ENCODE peak calls at places on chromosomes 11 and 22, in six cellular contexts. J is germinal center; S is ELR; H is activated CD4-positive, alpha-beta memory T cell treated with anti-CD3 and anti-CD28 coated beads, Interleukin-2, amount 10 ng/mL, durations not matched to agents 7 days and 5 days; Y is NCI-H146; N is caudate nucleus. B is an unnamed sample.

GRCh38 chr11:129442171-129442570 is 66.5 kb downstream of the BARX2 start:
- DNase-seq in N (no peak), Y (no peak), S (no peak), J (no peak), H (no peak), B (no peak)

GRCh38 chr22:45995405-45996101 is 18.6 kb upstream of the WNT7B start:
- DNase-seq in Y (no peak), J (no peak), H (no peak), S (no peak), N (no peak), B (no peak)

GRCh38 chr11:58742981-58743880 is 11.5 kb upstream of the GLYAT start:
- DNase-seq in N (no peak), H (no peak), S (peak; percentile 3), Y (no peak), J (no peak), B (no peak)

GRCh38 chr11:63937713-63938480 is 905 bp upstream of the NAA40 start:
- DNase-seq in H (peak; percentile 30), N (no peak), Y (peak; percentile 65), S (no peak), J (peak; percentile 76), B (no peak)

GRCh38 chr11:65655570-65656332 is 7.0 kb downstream of the RELA start:
- DNase-seq in J (no peak), N (no peak), H (no peak), Y (no peak), S (no peak), B (no peak)

GRCh38 chr11:107157809-107158187 is 139.5 kb upstream of the GUCY1A2 start:
- DNase-seq in S (peak; percentile 5), H (no peak), N (no peak), J (no peak), Y (no peak), B (peak; percentile 47)

GRCh38 chr11:73516080-73516479 is 81.8 kb downstream of the FAM168A start:
- DNase-seq in J (no peak), S (no peak), Y (no peak), N (no peak), H (no peak), B (no peak)

GRCh38 chr11:132068556-132068955 is 698.1 kb downstream of the NTM start:
- DNase-seq in J (no peak), Y (no peak), S (no peak), N (no peak), H (no peak), B (no peak)

GRCh38 chr22:25630446-25630845 is 66.0 kb downstream of the GRK3 start:
- DNase-seq in N (no peak), J (no peak), Y (no peak), H (no peak), S (no peak), B (no peak)

GRCh38 chr11:10592331-10592730 is 23.9 kb upstream of the LYVE1 start:
- DNase-seq in S (peak; percentile 87), H (no peak), N (no peak), J (no peak), Y (no peak), B (peak; percentile 86)

GRCh38 chr11:77560605-77561004 is 29.1 kb upstream of the AQP11 start:
- DNase-seq in N (no peak), Y (no peak), J (no peak), H (no peak), S (peak; percentile 86), B (peak; percentile 74)

GRCh38 chr22:44743804-44744211 is 8.6 kb upstream of the ARHGAP8 start:
- DNase-seq in H (no peak), N (no peak), Y (no peak), J (no peak), S (no peak), B (no peak)

GRCh38 chr11:9273430-9274336 is 8.5 kb upstream of the DENND5A start:
- DNase-seq in J (no peak), H (no peak), N (no peak), S (peak; percentile 36), Y (no peak), B (no peak)

GRCh38 chr11:71384561-71384960 is 63.6 kb downstream of the DHCR7 start:
- DNase-seq in S (no peak), N (no peak), Y (peak; percentile 92), J (no peak), H (no peak), B (no peak)

GRCh38 chr11:867856-868358 is 25.3 kb downstream of the TSPAN4 start:
- DNase-seq in J (no peak), Y (no peak), N (no peak), H (no peak), S (no peak), B (no peak)

GRCh38 chr11:57644748-57645715 is 4.7 kb downstream of the YPEL4 start:
- DNase-seq in S (peak; percentile 81), J (peak; percentile 86), Y (peak; percentile 71), H (peak; percentile 85), N (peak; percentile 65), B (peak; percentile 57)

GRCh38 chr22:44901301-44901700 is 108.5 kb downstream of the PHF21B start:
- DNase-seq in Y (no peak), N (no peak), H (no peak), S (peak; percentile 5), J (no peak), B (no peak)

GRCh38 chr11:64613648-64614047 is 22.6 kb downstream of the SLC22A12 start:
- DNase-seq in J (no peak), S (no peak), Y (no peak), H (no peak), N (no peak), B (no peak)

GRCh38 chr11:76666408-76666807 is 4.1 kb downstream of the LRRC32 start:
- DNase-seq in H (no peak), N (no peak), S (no peak), Y (no peak), J (no peak), B (no peak)

GRCh38 chr11:104165014-104165413 is 1.1 kb upstream of the PDGFD start:
- DNase-seq in Y (no peak), N (no peak), H (no peak), S (no peak), J (no peak), B (no peak)

GRCh38 chr11:122375687-122376399 is 259.8 kb upstream of the BLID start:
- DNase-seq in J (no peak), Y (no peak), N (no peak), H (no peak), S (peak; percentile 51), B (peak; percentile 80)

B was measured in HT1080.